ENCODE peak calls at places on chromosomes 5 and 9, in five cellular contexts. One of them, this sample, is unnamed.

GRCh38 chr9:134328841-134329575 is 2.8 kb downstream of the RXRA start:
- DNase-seq in stimulated activated CD4-positive, alpha-beta T cell treated with anti-CD3 and anti-CD28 coated beads, TNF-alpha, amount 100 ng/mL, for 48 hours: no peak
- DNase-seq in mammary epithelial cell: peak
- DNase-seq in GDM1: no peak
- DNase-seq in putamen: no peak
- DNase-seq in this sample: no peak

GRCh38 chr9:84671651-84672467 is 2.3 kb downstream of the NTRK2 start:
- DNase-seq in stimulated activated CD4-positive, alpha-beta T cell treated with anti-CD3 and anti-CD28 coated beads, TNF-alpha, amount 100 ng/mL, for 48 hours: no peak
- DNase-seq in mammary epithelial cell: no peak
- DNase-seq in GDM1: no peak
- DNase-seq in putamen: peak
- DNase-seq in this sample: no peak

GRCh38 chr9:85667374-85667773 is 74.4 kb downstream of the AGTPBP1 start:
- DNase-seq in stimulated activated CD4-positive, alpha-beta T cell treated with anti-CD3 and anti-CD28 coated beads, TNF-alpha, amount 100 ng/mL, for 48 hours: no peak
- DNase-seq in mammary epithelial cell: no peak
- DNase-seq in GDM1: no peak
- DNase-seq in putamen: no peak
- DNase-seq in this sample: no peak

GRCh38 chr5:45189042-45189441 is 380.3 kb downstream of the MRPS30 start:
- DNase-seq in stimulated activated CD4-positive, alpha-beta T cell treated with anti-CD3 and anti-CD28 coated beads, TNF-alpha, amount 100 ng/mL, for 48 hours: no peak
- DNase-seq in mammary epithelial cell: no peak
- DNase-seq in GDM1: no peak
- DNase-seq in putamen: no peak
- DNase-seq in this sample: no peak

GRCh38 chr9:96618209-96619108 is 1.2 kb downstream of the CDC14B start:
- DNase-seq in stimulated activated CD4-positive, alpha-beta T cell treated with anti-CD3 and anti-CD28 coated beads, TNF-alpha, amount 100 ng/mL, for 48 hours: no peak
- DNase-seq in mammary epithelial cell: peak
- DNase-seq in GDM1: no peak
- DNase-seq in putamen: peak
- DNase-seq in this sample: no peak

GRCh38 chr9:79577969-79578723 is 6.4 kb downstream of the TLE4 start:
- DNase-seq in stimulated activated CD4-positive, alpha-beta T cell treated with anti-CD3 and anti-CD28 coated beads, TNF-alpha, amount 100 ng/mL, for 48 hours: no peak
- DNase-seq in mammary epithelial cell: no peak
- DNase-seq in GDM1: no peak
- DNase-seq in putamen: no peak
- DNase-seq in this sample: no peak

GRCh38 chr9:133242241-133242640 is 32.8 kb downstream of the ABO start:
- DNase-seq in stimulated activated CD4-positive, alpha-beta T cell treated with anti-CD3 and anti-CD28 coated beads, TNF-alpha, amount 100 ng/mL, for 48 hours: no peak
- DNase-seq in mammary epithelial cell: no peak
- DNase-seq in GDM1: no peak
- DNase-seq in putamen: no peak
- DNase-seq in this sample: no peak

GRCh38 chr9:38408719-38409118 is 15.5 kb downstream of the IGFBPL1 start:
- DNase-seq in stimulated activated CD4-positive, alpha-beta T cell treated with anti-CD3 and anti-CD28 coated beads, TNF-alpha, amount 100 ng/mL, for 48 hours: no peak
- DNase-seq in mammary epithelial cell: no peak
- DNase-seq in GDM1: no peak
- DNase-seq in putamen: no peak
- DNase-seq in this sample: no peak

GRCh38 chr5:168529361-168530234 is 493 bp downstream of the FBLL1 start:
- DNase-seq in stimulated activated CD4-positive, alpha-beta T cell treated with anti-CD3 and anti-CD28 coated beads, TNF-alpha, amount 100 ng/mL, for 48 hours: no peak
- DNase-seq in mammary epithelial cell: no peak
- DNase-seq in GDM1: no peak
- DNase-seq in putamen: no peak
- DNase-seq in this sample: no peak

GRCh38 chr5:8843766-8844165 is 702.1 kb downstream of the SEMA5A start:
- DNase-seq in stimulated activated CD4-positive, alpha-beta T cell treated with anti-CD3 and anti-CD28 coated beads, TNF-alpha, amount 100 ng/mL, for 48 hours: no peak
- DNase-seq in mammary epithelial cell: no peak
- DNase-seq in GDM1: no peak
- DNase-seq in putamen: peak
- DNase-seq in this sample: no peak

GRCh38 chr5:93915142-93915553 is 173.7 kb upstream of the POU5F2 start:
- DNase-seq in stimulated activated CD4-positive, alpha-beta T cell treated with anti-CD3 and anti-CD28 coated beads, TNF-alpha, amount 100 ng/mL, for 48 hours: no peak
- DNase-seq in mammary epithelial cell: peak
- DNase-seq in GDM1: no peak
- DNase-seq in putamen: peak
- DNase-seq in this sample: no peak

GRCh38 chr9:120970249-120970648 is 43.7 kb upstream of the TRAF1 start:
- DNase-seq in stimulated activated CD4-positive, alpha-beta T cell treated with anti-CD3 and anti-CD28 coated beads, TNF-alpha, amount 100 ng/mL, for 48 hours: no peak
- DNase-seq in mammary epithelial cell: no peak
- DNase-seq in GDM1: no peak
- DNase-seq in putamen: no peak
- DNase-seq in this sample: no peak

GRCh38 chr5:157785781-157786180 is 42.3 kb downstream of the LSM11 start:
- DNase-seq in stimulated activated CD4-positive, alpha-beta T cell treated with anti-CD3 and anti-CD28 coated beads, TNF-alpha, amount 100 ng/mL, for 48 hours: no peak
- DNase-seq in mammary epithelial cell: no peak
- DNase-seq in GDM1: no peak
- DNase-seq in putamen: no peak
- DNase-seq in this sample: no peak

GRCh38 chr9:4207881-4208615 is 91.8 kb downstream of the GLIS3 start:
- DNase-seq in stimulated activated CD4-positive, alpha-beta T cell treated with anti-CD3 and anti-CD28 coated beads, TNF-alpha, amount 100 ng/mL, for 48 hours: no peak
- DNase-seq in mammary epithelial cell: no peak
- DNase-seq in GDM1: no peak
- DNase-seq in putamen: no peak
- DNase-seq in this sample: no peak

GRCh38 chr5:58241383-58241782 is 218.5 kb downstream of the PLK2 start:
- DNase-seq in stimulated activated CD4-positive, alpha-beta T cell treated with anti-CD3 and anti-CD28 coated beads, TNF-alpha, amount 100 ng/mL, for 48 hours: no peak
- DNase-seq in mammary epithelial cell: no peak
- DNase-seq in GDM1: no peak
- DNase-seq in putamen: no peak
- DNase-seq in this sample: no peak